ENCODE peak calls at places on chromosomes 2 and 18, in six cellular contexts. B, K, A, H, P and Y are unnamed samples.

GRCh38 chr2:166302036-166302435 is 73.7 kb downstream of the SCN9A start:
- DNase-seq in P (no peak), K (no peak), A (no peak), H (no peak), B (no peak), Y (no peak)

GRCh38 chr2:67216881-67217280 is 180.3 kb upstream of the ETAA1 start:
- DNase-seq in A (no peak), K (no peak), H (no peak), B (no peak), P (no peak), Y (no peak)

GRCh38 chr2:173286153-173286809 is 68.4 kb upstream of the CDCA7 start:
- DNase-seq in A (no peak), H (no peak), B (no peak), P (no peak), K (no peak), Y (no peak)

GRCh38 chr2:190711069-190711468 is 62.2 kb downstream of the NAB1 start:
- DNase-seq in H (no peak), K (no peak), A (no peak), P (no peak), B (no peak), Y (no peak)

GRCh38 chr2:19732255-19732654 is 169.5 kb downstream of the TTC32 start:
- DNase-seq in H (no peak), B (no peak), K (no peak), P (no peak), A (no peak), Y (no peak)

GRCh38 chr2:38731684-38732221 is 19.4 kb downstream of the SRSF7 start:
- DNase-seq in B (no peak), K (no peak), P (no peak), H (no peak), A (no peak), Y (no peak)

GRCh38 chr2:164840458-164840929 is 1.1 kb downstream of the COBLL1 start:
- DNase-seq in H (peak), P (peak), A (no peak), B (peak), K (no peak), Y (no peak)

GRCh38 chr2:164839914-164840457 is 1.6 kb downstream of the COBLL1 start:
- DNase-seq in H (peak), P (no peak), B (no peak), A (no peak), K (peak), Y (peak)

GRCh38 chr2:42568431-42569115 is at the start of gene MTA3:
- DNase-seq in H (peak), B (no peak), A (no peak), K (peak), P (peak), Y (peak)

GRCh38 chr2:100818606-100819364 is 1.2 kb upstream of the NPAS2 start:
- DNase-seq in B (peak), K (peak), P (peak), A (no peak), H (peak), Y (peak)

GRCh38 chr18:55250729-55251128 is 291.5 kb upstream of the CCDC68 start:
- DNase-seq in B (no peak), H (peak), P (no peak), K (peak), A (no peak), Y (peak)

GRCh38 chr2:119691651-119692245 is 12.7 kb downstream of the TMEM177 start:
- DNase-seq in B (no peak), H (no peak), P (no peak), A (no peak), K (no peak), Y (no peak)

DNA sequence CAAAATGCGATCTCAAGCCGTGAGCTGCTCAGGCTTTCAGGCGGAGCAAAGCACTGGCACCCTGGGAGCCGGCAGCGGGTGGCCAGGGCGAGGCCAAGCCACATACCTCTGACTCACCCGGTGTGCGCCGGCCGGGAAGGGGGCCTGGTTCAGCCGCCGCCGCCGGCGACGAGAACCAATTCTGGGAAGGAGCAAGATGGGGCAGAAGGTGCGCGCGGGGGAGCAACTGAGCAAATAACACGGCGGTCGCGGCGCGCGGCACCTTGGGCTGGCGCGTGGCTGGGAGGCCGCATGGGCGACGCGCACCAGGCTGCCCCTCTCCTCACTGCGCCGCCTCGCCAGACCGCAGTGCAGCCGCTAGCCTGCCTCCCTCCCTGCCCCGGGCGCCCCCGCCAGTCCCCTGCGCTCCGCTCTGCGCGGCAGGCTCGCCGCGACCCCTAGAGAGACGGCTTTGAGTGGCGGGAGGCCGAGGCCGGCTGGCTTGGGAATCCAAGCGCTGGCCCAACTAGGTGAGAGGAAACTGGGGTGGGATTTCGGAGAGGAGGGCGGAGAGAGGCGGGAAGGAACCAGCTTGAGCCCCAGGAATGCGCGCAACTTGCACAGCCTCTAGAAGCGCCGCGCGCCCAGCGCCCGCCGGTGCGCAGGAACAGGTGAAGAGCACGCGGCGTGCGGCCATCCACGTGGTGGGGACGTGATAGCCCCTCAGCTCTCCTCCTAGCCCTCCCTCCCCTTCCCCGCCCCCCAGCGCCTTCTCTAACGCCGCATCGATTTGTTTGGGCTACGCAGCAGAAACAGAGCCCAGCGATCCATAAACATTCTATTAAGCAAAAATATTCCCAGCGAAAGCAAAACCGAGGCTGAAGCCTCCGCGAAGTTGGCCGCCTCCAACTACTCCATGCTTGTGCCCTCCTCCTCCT is 3.3 kb downstream of the NRP2 start:
- DNase-seq in P (peak), B (no peak), K (no peak), H (peak), A (no peak), Y (peak)
- H3K4me3 ChIP-seq in P (peak), B (peak), K (peak), H (peak), A (peak), Y (peak)

DNA sequence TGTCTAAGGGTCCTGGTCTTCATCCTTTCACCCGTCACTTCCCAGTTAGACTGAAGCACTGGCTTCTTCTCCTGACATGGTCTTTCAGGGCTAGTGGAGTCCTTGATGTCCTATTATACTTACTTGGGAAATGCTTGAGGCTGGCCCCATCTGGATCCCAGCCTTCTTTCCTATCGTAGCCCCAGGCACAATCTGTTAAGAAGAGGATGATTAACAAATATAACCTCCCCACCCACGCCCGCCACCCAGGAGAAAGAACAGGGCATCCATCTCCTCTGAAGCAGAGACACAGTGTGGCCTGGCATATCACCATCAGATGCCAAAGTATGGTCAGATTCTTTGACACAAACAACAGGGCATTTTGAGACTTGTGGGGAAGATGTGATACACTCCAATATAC is 530.1 kb downstream of the SOX11 start:
- DNase-seq in P (no peak), K (no peak), B (no peak), A (no peak), H (no peak), Y (no peak)
- TF ChIP-seq CTCF in P (no peak), K (no peak), B (no peak), A (no peak), H (no peak), Y (no peak)

GRCh38 chr18:27667064-27667463 is 482.0 kb upstream of the CHST9 start:
- DNase-seq in K (no peak), B (no peak), P (no peak), H (no peak), A (no peak), Y (no peak)
- H3K4me3 ChIP-seq in K (no peak), B (no peak), P (no peak), H (no peak), A (no peak), Y (no peak)

DNA sequence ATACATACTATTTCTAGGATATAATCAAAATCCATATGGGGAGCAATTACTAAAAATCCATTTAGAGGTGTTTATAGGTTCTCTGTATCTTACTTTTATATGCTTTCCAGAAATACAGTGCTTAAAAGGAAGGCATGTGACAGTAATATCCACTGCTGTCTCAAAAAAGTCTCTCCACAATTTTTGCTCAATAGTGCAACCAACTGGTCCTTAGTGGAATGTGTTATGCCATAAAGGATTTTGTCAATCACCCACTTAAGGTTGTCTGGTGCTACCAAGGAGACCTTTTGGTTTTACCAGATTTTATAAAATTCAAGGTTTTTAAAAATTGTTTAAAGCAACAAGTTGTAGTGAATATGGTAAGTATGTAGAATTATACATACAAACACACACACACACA is 328.5 kb upstream of the DSEL start:
- DNase-seq in K (peak), H (peak), P (no peak), A (no peak), B (no peak), Y (no peak)
- TF ChIP-seq CTCF in K (peak), H (no peak), P (no peak), A (no peak), B (no peak), Y (peak)

GRCh38 chr2:27972311-27972710 is 81.8 kb downstream of the BABAM2 start:
- DNase-seq in A (no peak), K (no peak), P (no peak), B (no peak), H (no peak), Y (no peak)
- H3K4me3 ChIP-seq in A (no peak), K (no peak), P (no peak), B (no peak), H (no peak), Y (no peak)

GRCh38 chr2:529852-530251 is 147.4 kb downstream of the TMEM18 start:
- DNase-seq in P (no peak), H (no peak), B (no peak), A (no peak), K (no peak), Y (no peak)

GRCh38 chr2:526918-527317 is 150.3 kb downstream of the TMEM18 start:
- DNase-seq in K (no peak), A (no peak), P (no peak), H (no peak), B (no peak), Y (no peak)

GRCh38 chr2:525611-526010 is 151.6 kb downstream of the TMEM18 start:
- DNase-seq in P (no peak), H (no peak), A (no peak), K (no peak), B (no peak), Y (no peak)

GRCh38 chr2:527581-527980 is 149.6 kb downstream of the TMEM18 start:
- DNase-seq in K (no peak), B (no peak), P (no peak), A (no peak), H (no peak), Y (no peak)

GRCh38 chr2:529425-529824 is 147.8 kb downstream of the TMEM18 start:
- DNase-seq in A (no peak), H (peak), K (peak), P (no peak), B (no peak), Y (peak)
- TF ChIP-seq CTCF in A (no peak), H (peak), K (peak), P (peak), B (no peak), Y (peak)

GRCh38 chr2:55010149-55010591 is 40.1 kb downstream of the RTN4 start:
- DNase-seq in K (peak), A (peak), P (no peak), B (peak), H (peak), Y (peak)
- H3K4me3 ChIP-seq in K (no peak), A (peak), P (peak), B (peak), H (peak), Y (no peak)

DNA sequence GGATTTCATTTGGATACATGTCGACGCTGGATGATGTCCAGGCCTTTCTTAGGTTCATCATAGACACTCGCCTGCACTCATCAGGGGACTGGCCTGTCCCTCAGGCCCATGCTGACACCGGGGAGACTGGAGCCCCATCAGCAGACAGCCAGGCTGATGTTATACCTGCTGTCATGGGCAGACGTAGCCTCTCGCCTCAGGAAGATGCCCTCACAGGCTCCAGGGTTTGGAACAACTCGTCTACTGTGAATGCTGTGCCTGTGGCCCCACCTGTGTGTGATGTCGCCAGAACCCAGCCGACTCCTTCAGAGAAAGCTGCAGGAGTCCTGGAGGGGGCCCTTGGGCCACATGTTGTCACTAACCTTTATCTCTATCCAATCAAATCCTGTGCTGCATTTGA is 28.3 kb downstream of the MOCOS start:
- DNase-seq in B (no peak), K (no peak), H (no peak), A (no peak), P (no peak), Y (no peak)
- TF ChIP-seq CTCF in B (no peak), K (no peak), H (no peak), A (no peak), P (no peak), Y (no peak)

GRCh38 chr2:64203131-64204005 is 59.1 kb upstream of the PELI1 start:
- DNase-seq in B (no peak), P (no peak), H (peak), K (no peak), A (no peak), Y (peak)

GRCh38 chr2:64201086-64201627 is 56.9 kb upstream of the PELI1 start:
- DNase-seq in K (no peak), B (no peak), P (no peak), H (peak), A (no peak), Y (no peak)

GRCh38 chr2:64204006-64204632 is 59.9 kb upstream of the PELI1 start:
- DNase-seq in H (peak), A (no peak), K (peak), B (no peak), P (no peak), Y (no peak)

GRCh38 chr2:64204716-64205115 is 60.5 kb upstream of the PELI1 start:
- DNase-seq in A (no peak), H (no peak), K (no peak), B (no peak), P (no peak), Y (no peak)

DNA sequence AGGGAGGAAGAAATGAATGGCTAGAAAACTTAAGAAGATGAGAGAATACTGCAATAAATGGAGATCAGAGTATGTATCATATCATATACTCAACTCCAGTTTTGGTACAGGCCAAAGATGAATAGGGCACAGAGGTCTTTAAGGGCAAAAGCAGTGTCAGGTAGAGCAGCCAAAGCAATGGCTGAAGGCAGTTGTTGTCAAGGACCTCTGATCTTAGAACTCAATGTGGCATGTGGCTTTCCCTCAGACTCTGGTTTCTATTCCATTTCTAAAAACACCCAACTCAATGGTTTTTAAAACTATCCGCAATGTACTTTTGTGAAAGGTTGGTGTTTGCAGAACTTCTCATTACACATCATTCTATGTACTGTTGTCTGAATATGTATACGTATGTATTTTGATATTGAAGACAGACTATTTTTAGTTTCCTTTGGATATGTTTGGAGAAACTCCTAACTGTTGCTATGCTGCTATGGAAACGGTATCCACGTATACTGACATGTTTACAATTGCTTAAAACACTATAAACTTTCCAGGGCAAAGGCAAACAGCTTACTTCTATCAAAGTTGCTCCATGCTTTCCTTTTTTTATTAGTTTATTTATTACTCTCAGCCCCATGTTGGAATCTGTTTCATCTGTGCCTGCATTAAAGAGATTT is 58.1 kb upstream of the PELI1 start:
- DNase-seq in P (no peak), H (peak), B (no peak), K (peak), A (peak), Y (peak)
- H3K4me3 ChIP-seq in P (no peak), H (no peak), B (no peak), K (no peak), A (no peak), Y (no peak)

DNA sequence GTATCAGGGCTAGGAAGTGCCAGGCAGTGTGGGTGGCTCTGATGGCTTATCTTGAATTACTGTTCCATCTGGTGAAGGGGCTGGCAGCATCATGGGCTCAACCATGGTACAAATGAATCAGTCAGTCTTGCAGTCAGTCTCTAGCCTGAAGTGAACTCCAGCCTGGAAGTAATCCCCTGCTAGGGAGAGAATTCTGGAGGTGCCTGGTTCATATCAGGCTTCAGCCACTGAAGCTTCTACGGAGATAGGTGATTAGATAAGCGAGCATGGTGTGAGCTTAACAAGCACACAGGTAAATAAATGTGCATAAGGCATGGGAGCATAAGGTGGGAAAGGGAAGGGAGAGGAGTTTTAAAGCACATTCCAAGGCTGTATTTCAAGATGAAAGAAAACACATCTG is 541.7 kb downstream of the MBD2 start:
- DNase-seq in K (no peak), A (no peak), B (no peak), P (no peak), H (no peak), Y (no peak)
- TF ChIP-seq CTCF in K (no peak), A (no peak), B (no peak), P (no peak), H (no peak), Y (no peak)